ENCODE peak calls at places on chromosomes 6 and 20, in four cellular contexts. P is WTC11, V is HepG2, T is K562. W is an unnamed sample.

GRCh38 chr6:42387336-42387735 is 64.4 kb downstream of the TRERF1 start:
- DNase-seq in P (no peak), V (no peak), T (no peak), W (no peak)

GRCh38 chr20:3407426-3408250 is at the start of gene DNAAF9:
- DNase-seq in P (peak; percentile 74), V (peak; percentile 81), T (peak; percentile 92), W (peak; percentile 90)

GRCh38 chr20:35339007-35339406 is 46.8 kb upstream of the FAM83C start:
- DNase-seq in P (no peak), V (no peak), T (no peak), W (no peak)

GRCh38 chr6:160030103-160030502 is 61.2 kb downstream of the IGF2R start:
- DNase-seq in P (no peak), V (no peak), T (no peak), W (no peak)

GRCh38 chr6:130749402-130749801 is 77.8 kb upstream of the SMLR1 start:
- DNase-seq in P (peak; percentile 11), V (peak; percentile 9), T (no peak), W (no peak)

GRCh38 chr6:53492860-53493634 is 51.9 kb downstream of the GCLC start:
- DNase-seq in P (peak; percentile 11), V (peak; percentile 59), T (peak; percentile 40), W (peak; percentile 32)

GRCh38 chr6:154167163-154167562 is 128.1 kb downstream of the OPRM1 start:
- DNase-seq in P (no peak), V (no peak), T (no peak), W (no peak)

GRCh38 chr6:152975204-152975915 is 7.5 kb downstream of the FBXO5 start:
- DNase-seq in P (no peak), V (no peak), T (no peak), W (no peak)

GRCh38 chr20:23153696-23154341 is 67.7 kb upstream of the CD93 start:
- DNase-seq in P (no peak), V (no peak), T (no peak), W (no peak)

GRCh38 chr6:125365230-125365629 is 63.5 kb upstream of the HDDC2 start:
- DNase-seq in P (no peak), V (no peak), T (no peak), W (no peak)

GRCh38 chr6:125363010-125363359 is 61.2 kb upstream of the HDDC2 start:
- DNase-seq in P (no peak), V (peak; percentile 9), T (no peak), W (no peak)

GRCh38 chr6:125361868-125362267 is 60.1 kb upstream of the HDDC2 start:
- DNase-seq in P (no peak), V (no peak), T (no peak), W (no peak)

GRCh38 chr6:125367036-125367782 is 65.4 kb upstream of the HDDC2 start:
- DNase-seq in P (no peak), V (no peak), T (no peak), W (no peak)

GRCh38 chr6:125363360-125364121 is 61.8 kb upstream of the HDDC2 start:
- DNase-seq in P (peak; percentile 63), V (peak; percentile 10), T (no peak), W (peak; percentile 65)
- TF ChIP-seq ELF4 in P (no peak), V (no peak), T (no peak), W (no peak)

GRCh38 chr6:94501546-94501945 is 1075.8 kb upstream of the MANEA start:
- DNase-seq in P (no peak), V (peak; percentile 1), T (no peak), W (no peak)
- TF ChIP-seq ELF4 in P (no peak), V (no peak), T (no peak), W (no peak)

GRCh38 chr6:142637624-142638023 is 307.4 kb downstream of the HIVEP2 start:
- DNase-seq in P (no peak), V (no peak), T (no peak), W (no peak)
- TF ChIP-seq ELF4 in P (no peak), V (no peak), T (no peak), W (no peak)

DNA sequence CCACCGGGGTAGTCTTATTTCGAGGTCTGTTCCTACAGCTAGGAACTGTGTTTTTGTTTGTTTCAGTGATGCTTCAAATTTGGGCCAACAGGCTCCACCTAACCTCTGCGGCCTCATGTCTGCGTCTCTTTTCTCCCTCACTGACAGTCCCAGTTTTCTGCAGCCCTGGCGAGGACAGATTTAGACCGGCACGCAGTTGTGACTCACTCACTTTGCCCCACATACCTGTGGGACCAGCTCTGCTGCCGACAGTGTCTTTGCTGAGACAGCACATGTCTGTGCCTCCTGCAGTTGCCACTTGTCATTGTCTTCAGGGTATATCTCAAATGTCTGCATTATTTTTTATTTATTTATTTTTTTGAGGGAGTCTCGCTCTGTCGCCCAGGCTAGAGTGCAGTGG is 29.2 kb downstream of the OSBPL2 start:
- DNase-seq in P (no peak), V (no peak), T (no peak), W (no peak)
- TF ChIP-seq ELF4 in P (no peak), V (no peak), T (no peak), W (no peak)

GRCh38 chr20:56826306-56826970 is 197.3 kb downstream of the TFAP2C start:
- DNase-seq in P (no peak), V (no peak), T (no peak), W (no peak)
- TF ChIP-seq ELF4 in P (no peak), V (no peak), T (no peak), W (no peak)

DNA sequence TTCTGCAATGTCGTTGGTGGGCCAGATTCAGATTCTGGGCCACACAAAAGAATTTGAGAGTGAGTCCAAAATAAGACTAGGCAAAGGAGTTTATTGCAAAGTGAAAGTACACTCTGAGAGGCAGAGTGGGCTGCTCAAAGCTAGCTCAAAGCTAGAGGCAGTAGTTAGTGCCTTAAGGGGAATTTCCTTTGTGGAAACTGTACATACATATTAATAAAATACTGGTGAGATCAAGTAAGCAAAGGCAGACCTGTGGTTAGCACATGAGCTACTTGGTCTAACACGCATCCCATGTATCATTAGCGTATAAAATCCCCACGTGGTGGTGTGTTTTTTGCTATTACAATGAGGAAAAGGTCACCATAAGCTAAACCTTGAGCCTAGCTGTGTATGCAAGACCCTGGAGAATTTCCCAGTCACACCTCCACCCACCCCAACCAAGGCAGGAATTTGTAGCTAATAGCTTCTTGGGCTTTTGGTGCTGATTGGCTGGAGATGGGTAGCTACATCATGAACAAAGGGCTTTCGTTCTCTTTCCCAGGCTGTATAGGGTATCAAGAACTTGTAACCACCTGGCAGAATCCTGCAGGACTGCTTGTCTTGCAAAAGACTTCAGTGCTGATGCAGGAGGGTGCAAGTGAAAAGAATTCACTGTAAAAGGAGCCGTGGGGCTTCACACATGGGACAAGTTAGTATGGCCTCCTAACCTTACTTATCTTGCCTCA is 14.7 kb upstream of the TRIM26 start:
- DNase-seq in P (no peak), V (no peak), T (no peak), W (no peak)
- TF ChIP-seq ELF4 in P (no peak), V (no peak), T (no peak), W (no peak)

GRCh38 chr20:46056970-46057855 is 28.2 kb downstream of the SLC12A5 start:
- DNase-seq in P (peak; percentile 83), V (no peak), T (peak; percentile 63), W (no peak)
- TF ChIP-seq ELF4 in P (no peak), V (no peak), T (no peak), W (no peak)

GRCh38 chr6:158837684-158838625 is 18.8 kb upstream of the EZR start:
- DNase-seq in P (no peak), V (no peak), T (no peak), W (no peak)
- TF ChIP-seq ELF4 in P (no peak), V (no peak), T (no peak), W (no peak)